ENCODE peak calls at places on chromosomes 3 and 15, in six cellular contexts. W is AG10803; N is lung; M is HS-27A; F is activated gamma-delta T cell treated with Interleukin-2 at 50 U/mL for 16 hours; K is effector CD8-positive, alpha-beta T cell. B is an unnamed sample.

GRCh38 chr3:30686799-30687198 is 80.4 kb downstream of the TGFBR2 start:
- DNase-seq in M (no peak), F (no peak), W (no peak), K (no peak), N (no peak), B (no peak)

GRCh38 chr3:157030712-157031111 is 129.2 kb downstream of the CCNL1 start:
- DNase-seq in W (no peak), K (no peak), M (no peak), F (no peak), N (no peak), B (no peak)

GRCh38 chr15:84970832-84971231 is 10.8 kb upstream of the PDE8A start:
- DNase-seq in N (no peak), K (no peak), M (no peak), W (no peak), F (no peak), B (no peak)

GRCh38 chr3:122668930-122669730 is 11.5 kb upstream of the PARP14 start:
- DNase-seq in K (no peak), M (peak), F (no peak), N (no peak), W (peak), B (no peak)

GRCh38 chr3:18423401-18424212 is 1.5 kb downstream of the SATB1 start:
- DNase-seq in M (no peak), W (peak), K (peak), N (no peak), F (peak), B (peak)

GRCh38 chr3:77084511-77084910 is 44.6 kb downstream of the ROBO2 start:
- DNase-seq in F (no peak), M (no peak), W (no peak), K (no peak), N (no peak), B (no peak)

GRCh38 chr3:86695752-86696151 is 295.2 kb downstream of the VGLL3 start:
- DNase-seq in M (no peak), K (no peak), N (no peak), F (no peak), W (no peak), B (no peak)

GRCh38 chr3:107217161-107217560 is 160.1 kb upstream of the CCDC54 start:
- DNase-seq in N (no peak), M (peak), K (no peak), W (peak), F (no peak), B (no peak)

GRCh38 chr3:138509586-138509985 is 75.2 kb downstream of the ESYT3 start:
- DNase-seq in F (no peak), M (no peak), N (no peak), W (no peak), K (no peak), B (no peak)

GRCh38 chr3:162984752-162985151 is 1488.1 kb downstream of the OTOL1 start:
- DNase-seq in W (no peak), M (no peak), F (no peak), N (no peak), K (no peak), B (no peak)

GRCh38 chr15:100112061-100112420 is 229.7 kb downstream of the ADAMTS17 start:
- DNase-seq in M (no peak), W (no peak), K (no peak), F (no peak), N (no peak), B (peak)

GRCh38 chr15:73320619-73321180 is 48.1 kb downstream of the HCN4 start:
- DNase-seq in N (no peak), F (no peak), W (no peak), M (no peak), K (no peak), B (no peak)

GRCh38 chr3:113275876-113276580 is 64.7 kb downstream of the BOC start:
- DNase-seq in K (no peak), F (no peak), W (peak), N (no peak), M (peak), B (peak)

GRCh38 chr3:31779514-31779913 is 201.5 kb downstream of the OSBPL10 start:
- DNase-seq in M (no peak), F (no peak), N (no peak), K (no peak), W (no peak), B (no peak)

GRCh38 chr3:21142949-21143348 is 608.1 kb downstream of the ZNF385D start:
- DNase-seq in N (no peak), K (no peak), M (no peak), F (no peak), W (no peak), B (no peak)

GRCh38 chr3:157477441-157477840 is 25.8 kb downstream of the VEPH1 start:
- DNase-seq in K (no peak), N (no peak), W (no peak), F (no peak), M (no peak), B (no peak)

GRCh38 chr3:75294124-75294523 is 370.0 kb upstream of the FRG2C start:
- DNase-seq in M (peak), N (peak), W (peak), K (no peak), F (no peak), B (peak)

GRCh38 chr3:100609963-100610362 is 562 bp downstream of the ADGRG7 start:
- DNase-seq in K (no peak), M (no peak), F (no peak), N (no peak), W (no peak), B (no peak)

GRCh38 chr15:36601497-36601932 is 22.1 kb downstream of the CDIN1 start:
- DNase-seq in K (no peak), F (no peak), N (no peak), W (peak), M (no peak), B (no peak)

GRCh38 chr3:138426211-138426610 is 8.2 kb upstream of the ESYT3 start:
- DNase-seq in N (no peak), M (no peak), F (no peak), W (peak), K (no peak), B (no peak)

B was measured in thyroid gland.